ENCODE peak calls at places on chromosomes 13 and 19, in ten cellular contexts. U is HAP-1; D is NCI-H2171 treated with DMSO at 0.1 percent for 48 hours; O is GM06990; M is stimulated activated CD8-positive, alpha-beta memory T cell treated with anti-CD3 and anti-CD28 coated beads, Interleukin-4, amount 100 ng/mL, for 48 hours; C is nephron progenitor cell; R is activated CD4-positive, alpha-beta memory T cell treated with anti-CD3 and anti-CD28 coated beads for 36 hours; A is HEK293T; J is NCI-H774; X is ecto neural progenitor cell. E is an unnamed sample.

GRCh38 chr19:2334986-2335846 is 6.7 kb downstream of the SPPL2B start:
- DNase-seq in U (peak; percentile 54), D (no peak), O (no peak), M (no peak), C (no peak), R (peak; percentile 33), A (no peak), J (no peak), X (no peak), E (no peak)

GRCh38 chr13:76812971-76813691 is 73.1 kb downstream of the KCTD12 start:
- DNase-seq in U (no peak), D (no peak), O (no peak), M (no peak), C (no peak), R (no peak), A (no peak), J (no peak), X (no peak), E (no peak)

GRCh38 chr19:8486661-8487136 is 15.7 kb downstream of the PRAM1 start:
- DNase-seq in U (no peak), D (no peak), O (no peak), M (no peak), C (no peak), R (no peak), A (no peak), J (no peak), X (no peak), E (no peak)

GRCh38 chr13:53001444-53001843 is 27.2 kb upstream of the OLFM4 start:
- DNase-seq in U (no peak), D (no peak), O (no peak), M (no peak), C (no peak), R (no peak), A (no peak), J (no peak), X (no peak), E (no peak)

GRCh38 chr13:30884543-30884942 is 21.5 kb upstream of the MEDAG start:
- DNase-seq in U (peak; percentile 14), D (peak; percentile 70), O (no peak), M (no peak), C (no peak), R (no peak), A (no peak), J (no peak), X (no peak), E (no peak)

GRCh38 chr13:63279136-63279535 is 1863.5 kb upstream of the PCDH20 start:
- DNase-seq in U (no peak), D (no peak), O (no peak), M (no peak), C (no peak), R (no peak), A (no peak), J (no peak), X (no peak), E (no peak)

GRCh38 chr19:48818234-48818823 is 7.5 kb upstream of the BCAT2 start:
- DNase-seq in U (no peak), D (peak; percentile 14), O (no peak), M (no peak), C (no peak), R (no peak), A (no peak), J (peak; percentile 97), X (no peak), E (no peak)

GRCh38 chr13:24304620-24305019 is 4.8 kb upstream of the C1QTNF9 start:
- DNase-seq in U (no peak), D (no peak), O (no peak), M (no peak), C (no peak), R (no peak), A (no peak), J (no peak), X (no peak), E (no peak)

GRCh38 chr19:3580156-3580955 is 4.9 kb upstream of the GIPC3 start:
- DNase-seq in U (no peak), D (no peak), O (no peak), M (no peak), C (no peak), R (no peak), A (no peak), J (no peak), X (no peak), E (no peak)

GRCh38 chr19:46533085-46534081 is 37.7 kb upstream of the PNMA8B start:
- DNase-seq in U (no peak), D (no peak), O (no peak), M (peak; percentile 17), C (no peak), R (no peak), A (no peak), J (no peak), X (no peak), E (no peak)

E was measured in neuronal stem cell.